ENCODE peak calls at places on chromosomes 5 and 9, in eight cellular contexts. One of them, this sample, is unnamed.

GRCh38 chr5:123154857-123155467 is 65.9 kb downstream of the PRDM6 start:
- DNase-seq in IMR-90: no peak
- DNase-seq in sigmoid colon: peak; percentile 69
- DNase-seq in brain microvascular endothelial cell: no peak
- DNase-seq in cardiac fibroblast: peak; percentile 14
- DNase-seq in fibroblast of lung: peak; percentile 73
- DNase-seq in kidney epithelial cell: no peak
- DNase-seq in mucosa of descending colon: no peak
- DNase-seq in this sample: no peak

GRCh38 chr5:32109236-32109635 is 64.9 kb downstream of the GOLPH3 start:
- DNase-seq in IMR-90: peak; percentile 20
- DNase-seq in sigmoid colon: no peak
- DNase-seq in brain microvascular endothelial cell: peak; percentile 52
- DNase-seq in cardiac fibroblast: peak; percentile 16
- DNase-seq in fibroblast of lung: peak; percentile 14
- DNase-seq in kidney epithelial cell: no peak
- DNase-seq in mucosa of descending colon: no peak
- DNase-seq in this sample: peak; percentile 36

GRCh38 chr9:134187110-134187531 is 22.8 kb upstream of the RNU6ATAC start:
- DNase-seq in IMR-90: no peak
- DNase-seq in sigmoid colon: peak; percentile 54
- DNase-seq in brain microvascular endothelial cell: no peak
- DNase-seq in cardiac fibroblast: no peak
- DNase-seq in fibroblast of lung: no peak
- DNase-seq in kidney epithelial cell: no peak
- DNase-seq in mucosa of descending colon: peak; percentile 20
- DNase-seq in this sample: no peak

GRCh38 chr9:70902705-70903131 is 218.7 kb downstream of the TRPM3 start:
- DNase-seq in IMR-90: peak; percentile 96
- DNase-seq in sigmoid colon: no peak
- DNase-seq in brain microvascular endothelial cell: peak; percentile 97
- DNase-seq in cardiac fibroblast: peak; percentile 93
- DNase-seq in fibroblast of lung: peak; percentile 92
- DNase-seq in kidney epithelial cell: peak; percentile 99
- DNase-seq in mucosa of descending colon: no peak
- DNase-seq in this sample: peak; percentile 97

GRCh38 chr9:109542922-109543321 is 44.8 kb upstream of the PTPN3 start:
- DNase-seq in IMR-90: no peak
- DNase-seq in sigmoid colon: no peak
- DNase-seq in brain microvascular endothelial cell: no peak
- DNase-seq in cardiac fibroblast: no peak
- DNase-seq in fibroblast of lung: peak; percentile 14
- DNase-seq in kidney epithelial cell: no peak
- DNase-seq in mucosa of descending colon: no peak
- DNase-seq in this sample: peak; percentile 9

GRCh38 chr5:74149395-74149794 is 491.1 kb downstream of the ENC1 start:
- DNase-seq in IMR-90: peak; percentile 91
- DNase-seq in sigmoid colon: peak; percentile 72
- DNase-seq in brain microvascular endothelial cell: peak; percentile 31
- DNase-seq in cardiac fibroblast: no peak
- DNase-seq in fibroblast of lung: peak; percentile 70
- DNase-seq in kidney epithelial cell: no peak
- DNase-seq in mucosa of descending colon: no peak
- DNase-seq in this sample: peak; percentile 88

GRCh38 chr9:132288956-132289355 is 65.8 kb downstream of the SETX start:
- DNase-seq in IMR-90: peak; percentile 35
- DNase-seq in sigmoid colon: no peak
- DNase-seq in brain microvascular endothelial cell: peak; percentile 18
- DNase-seq in cardiac fibroblast: peak; percentile 17
- DNase-seq in fibroblast of lung: peak; percentile 47
- DNase-seq in kidney epithelial cell: no peak
- DNase-seq in mucosa of descending colon: no peak
- DNase-seq in this sample: no peak

GRCh38 chr9:112097712-112098688 is 77.1 kb downstream of the SUSD1 start:
- DNase-seq in IMR-90: peak; percentile 77
- DNase-seq in sigmoid colon: no peak
- DNase-seq in brain microvascular endothelial cell: peak; percentile 63
- DNase-seq in cardiac fibroblast: peak; percentile 87
- DNase-seq in fibroblast of lung: peak; percentile 81
- DNase-seq in kidney epithelial cell: no peak
- DNase-seq in mucosa of descending colon: peak; percentile 54
- DNase-seq in this sample: peak; percentile 86

GRCh38 chr9:89153618-89154017 is 25.0 kb downstream of the SHC3 start:
- DNase-seq in IMR-90: peak; percentile 94
- DNase-seq in sigmoid colon: no peak
- DNase-seq in brain microvascular endothelial cell: peak; percentile 89
- DNase-seq in cardiac fibroblast: peak; percentile 64
- DNase-seq in fibroblast of lung: peak; percentile 64
- DNase-seq in kidney epithelial cell: peak; percentile 73
- DNase-seq in mucosa of descending colon: no peak
- DNase-seq in this sample: peak; percentile 80

GRCh38 chr9:125039544-125039943 is 98.7 kb upstream of the GOLGA1 start:
- DNase-seq in IMR-90: no peak
- DNase-seq in sigmoid colon: no peak
- DNase-seq in brain microvascular endothelial cell: no peak
- DNase-seq in cardiac fibroblast: no peak
- DNase-seq in fibroblast of lung: no peak
- DNase-seq in kidney epithelial cell: no peak
- DNase-seq in mucosa of descending colon: no peak
- DNase-seq in this sample: no peak

GRCh38 chr5:11319851-11320580 is 559.0 kb upstream of the DAP start:
- DNase-seq in IMR-90: peak; percentile 12
- DNase-seq in sigmoid colon: no peak
- DNase-seq in brain microvascular endothelial cell: no peak
- DNase-seq in cardiac fibroblast: no peak
- DNase-seq in fibroblast of lung: peak; percentile 1
- DNase-seq in kidney epithelial cell: no peak
- DNase-seq in mucosa of descending colon: no peak
- DNase-seq in this sample: no peak

GRCh38 chr9:112104401-112104800 is 70.7 kb downstream of the SUSD1 start:
- DNase-seq in IMR-90: no peak
- DNase-seq in sigmoid colon: no peak
- DNase-seq in brain microvascular endothelial cell: no peak
- DNase-seq in cardiac fibroblast: no peak
- DNase-seq in fibroblast of lung: no peak
- DNase-seq in kidney epithelial cell: no peak
- DNase-seq in mucosa of descending colon: no peak
- DNase-seq in this sample: no peak

GRCh38 chr5:179212870-179213269 is 132.4 kb downstream of the ADAMTS2 start:
- DNase-seq in IMR-90: no peak
- DNase-seq in sigmoid colon: no peak
- DNase-seq in brain microvascular endothelial cell: no peak
- DNase-seq in cardiac fibroblast: no peak
- DNase-seq in fibroblast of lung: peak; percentile 22
- DNase-seq in kidney epithelial cell: no peak
- DNase-seq in mucosa of descending colon: no peak
- DNase-seq in this sample: peak; percentile 36

GRCh38 chr9:3960661-3961144 is 339.2 kb downstream of the GLIS3 start:
- DNase-seq in IMR-90: peak; percentile 75
- DNase-seq in sigmoid colon: no peak
- DNase-seq in brain microvascular endothelial cell: peak; percentile 38
- DNase-seq in cardiac fibroblast: peak; percentile 27
- DNase-seq in fibroblast of lung: peak; percentile 77
- DNase-seq in kidney epithelial cell: peak; percentile 18
- DNase-seq in mucosa of descending colon: no peak
- DNase-seq in this sample: no peak

GRCh38 chr9:38133595-38133994 is 64.6 kb upstream of the SHB start:
- DNase-seq in IMR-90: no peak
- DNase-seq in sigmoid colon: no peak
- DNase-seq in brain microvascular endothelial cell: no peak
- DNase-seq in cardiac fibroblast: no peak
- DNase-seq in fibroblast of lung: no peak
- DNase-seq in kidney epithelial cell: no peak
- DNase-seq in mucosa of descending colon: no peak
- DNase-seq in this sample: no peak

GRCh38 chr9:136093995-136094881 is 851 bp downstream of the NACC2 start:
- DNase-seq in IMR-90: peak; percentile 31
- DNase-seq in sigmoid colon: peak; percentile 96
- DNase-seq in brain microvascular endothelial cell: peak; percentile 41
- DNase-seq in cardiac fibroblast: peak; percentile 62
- DNase-seq in fibroblast of lung: peak; percentile 51
- DNase-seq in kidney epithelial cell: no peak
- DNase-seq in mucosa of descending colon: peak; percentile 77
- DNase-seq in this sample: peak; percentile 54

DNA sequence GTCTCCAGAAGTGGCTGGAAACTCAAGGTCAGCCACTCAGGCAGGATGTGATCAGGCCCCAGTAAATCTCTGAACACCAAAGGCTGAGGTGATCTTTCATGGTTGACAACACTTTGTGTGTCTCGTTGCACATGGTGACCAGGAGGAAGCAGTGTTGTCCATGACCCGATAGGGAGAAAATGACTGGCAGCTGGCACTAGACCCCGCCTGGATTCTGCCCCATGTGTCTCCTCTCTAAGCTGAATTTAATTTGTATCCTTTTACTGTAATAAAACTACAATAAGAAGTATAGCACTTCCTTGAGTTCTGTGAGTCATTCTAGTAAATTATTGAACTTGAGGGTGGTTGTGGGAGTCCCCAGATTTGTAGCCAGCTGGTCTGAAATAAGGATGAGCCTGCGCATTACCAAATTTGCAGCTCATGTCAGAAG is 55.7 kb downstream of the TMEM215 start:
- DNase-seq in IMR-90: no peak
- DNase-seq in sigmoid colon: no peak
- DNase-seq in brain microvascular endothelial cell: no peak
- DNase-seq in cardiac fibroblast: no peak
- DNase-seq in fibroblast of lung: no peak
- DNase-seq in kidney epithelial cell: peak; percentile 26
- DNase-seq in mucosa of descending colon: peak; percentile 33
- DNase-seq in this sample: no peak
- TF ChIP-seq CTCF in IMR-90: no peak
- TF ChIP-seq CTCF in sigmoid colon: no peak
- TF ChIP-seq CTCF in brain microvascular endothelial cell: no peak
- TF ChIP-seq CTCF in cardiac fibroblast: no peak
- TF ChIP-seq CTCF in fibroblast of lung: no peak
- TF ChIP-seq CTCF in kidney epithelial cell: no peak
- TF ChIP-seq CTCF in mucosa of descending colon: no peak
- TF ChIP-seq CTCF in this sample: no peak

GRCh38 chr5:144275329-144275728 is 104.7 kb downstream of the KCTD16 start:
- DNase-seq in IMR-90: no peak
- DNase-seq in sigmoid colon: no peak
- DNase-seq in brain microvascular endothelial cell: no peak
- DNase-seq in cardiac fibroblast: no peak
- DNase-seq in fibroblast of lung: no peak
- DNase-seq in kidney epithelial cell: no peak
- DNase-seq in mucosa of descending colon: no peak
- DNase-seq in this sample: no peak

GRCh38 chr5:144281784-144282183 is 111.1 kb downstream of the KCTD16 start:
- DNase-seq in IMR-90: no peak
- DNase-seq in sigmoid colon: no peak
- DNase-seq in brain microvascular endothelial cell: no peak
- DNase-seq in cardiac fibroblast: no peak
- DNase-seq in fibroblast of lung: no peak
- DNase-seq in kidney epithelial cell: no peak
- DNase-seq in mucosa of descending colon: no peak
- DNase-seq in this sample: no peak

GRCh38 chr5:144273232-144274027 is 102.8 kb downstream of the KCTD16 start:
- DNase-seq in IMR-90: no peak
- DNase-seq in sigmoid colon: no peak
- DNase-seq in brain microvascular endothelial cell: no peak
- DNase-seq in cardiac fibroblast: no peak
- DNase-seq in fibroblast of lung: peak; percentile 1
- DNase-seq in kidney epithelial cell: no peak
- DNase-seq in mucosa of descending colon: no peak
- DNase-seq in this sample: no peak

GRCh38 chr5:144276034-144276822 is 105.6 kb downstream of the KCTD16 start:
- DNase-seq in IMR-90: peak; percentile 6
- DNase-seq in sigmoid colon: no peak
- DNase-seq in brain microvascular endothelial cell: no peak
- DNase-seq in cardiac fibroblast: no peak
- DNase-seq in fibroblast of lung: peak; percentile 29
- DNase-seq in kidney epithelial cell: no peak
- DNase-seq in mucosa of descending colon: no peak
- DNase-seq in this sample: peak; percentile 7
- H3K4me3 ChIP-seq in IMR-90: no peak overlapping the region
- H3K4me3 ChIP-seq in sigmoid colon: no peak overlapping the region
- H3K4me3 ChIP-seq in brain microvascular endothelial cell: no peak overlapping the region
- H3K4me3 ChIP-seq in cardiac fibroblast: no peak overlapping the region
- H3K4me3 ChIP-seq in fibroblast of lung: no peak overlapping the region
- H3K4me3 ChIP-seq in kidney epithelial cell: no peak overlapping the region
- H3K4me3 ChIP-seq in mucosa of descending colon: no peak overlapping the region
- H3K4me3 ChIP-seq in this sample: no peak overlapping the region

GRCh38 chr5:137218471-137218870 is 280.7 kb downstream of the SPOCK1 start:
- DNase-seq in IMR-90: peak; percentile 52
- DNase-seq in sigmoid colon: no peak
- DNase-seq in brain microvascular endothelial cell: no peak
- DNase-seq in cardiac fibroblast: peak; percentile 40
- DNase-seq in fibroblast of lung: no peak
- DNase-seq in kidney epithelial cell: peak; percentile 41
- DNase-seq in mucosa of descending colon: no peak
- DNase-seq in this sample: peak; percentile 51
- TF ChIP-seq CTCF in IMR-90: no peak
- TF ChIP-seq CTCF in sigmoid colon: no peak
- TF ChIP-seq CTCF in brain microvascular endothelial cell: no peak
- TF ChIP-seq CTCF in cardiac fibroblast: no peak
- TF ChIP-seq CTCF in fibroblast of lung: no peak
- TF ChIP-seq CTCF in kidney epithelial cell: no peak
- TF ChIP-seq CTCF in mucosa of descending colon: no peak
- TF ChIP-seq CTCF in this sample: no peak

GRCh38 chr9:35562895-35563746 is 41.9 kb upstream of the TESK1 start:
- DNase-seq in IMR-90: no peak
- DNase-seq in sigmoid colon: no peak
- DNase-seq in brain microvascular endothelial cell: no peak
- DNase-seq in cardiac fibroblast: no peak
- DNase-seq in fibroblast of lung: no peak
- DNase-seq in kidney epithelial cell: no peak
- DNase-seq in mucosa of descending colon: no peak
- DNase-seq in this sample: no peak

GRCh38 chr9:35566417-35566816 is 38.6 kb upstream of the TESK1 start:
- DNase-seq in IMR-90: no peak
- DNase-seq in sigmoid colon: no peak
- DNase-seq in brain microvascular endothelial cell: peak; percentile 40
- DNase-seq in cardiac fibroblast: peak; percentile 30
- DNase-seq in fibroblast of lung: no peak
- DNase-seq in kidney epithelial cell: no peak
- DNase-seq in mucosa of descending colon: no peak
- DNase-seq in this sample: no peak

GRCh38 chr9:35561468-35562261 is 43.4 kb upstream of the TESK1 start:
- DNase-seq in IMR-90: no peak
- DNase-seq in sigmoid colon: no peak
- DNase-seq in brain microvascular endothelial cell: no peak
- DNase-seq in cardiac fibroblast: no peak
- DNase-seq in fibroblast of lung: no peak
- DNase-seq in kidney epithelial cell: no peak
- DNase-seq in mucosa of descending colon: no peak
- DNase-seq in this sample: no peak

GRCh38 chr9:35564658-35565061 is 40.4 kb upstream of the TESK1 start:
- DNase-seq in IMR-90: no peak
- DNase-seq in sigmoid colon: no peak
- DNase-seq in brain microvascular endothelial cell: no peak
- DNase-seq in cardiac fibroblast: no peak
- DNase-seq in fibroblast of lung: no peak
- DNase-seq in kidney epithelial cell: no peak
- DNase-seq in mucosa of descending colon: no peak
- DNase-seq in this sample: no peak

DNA sequence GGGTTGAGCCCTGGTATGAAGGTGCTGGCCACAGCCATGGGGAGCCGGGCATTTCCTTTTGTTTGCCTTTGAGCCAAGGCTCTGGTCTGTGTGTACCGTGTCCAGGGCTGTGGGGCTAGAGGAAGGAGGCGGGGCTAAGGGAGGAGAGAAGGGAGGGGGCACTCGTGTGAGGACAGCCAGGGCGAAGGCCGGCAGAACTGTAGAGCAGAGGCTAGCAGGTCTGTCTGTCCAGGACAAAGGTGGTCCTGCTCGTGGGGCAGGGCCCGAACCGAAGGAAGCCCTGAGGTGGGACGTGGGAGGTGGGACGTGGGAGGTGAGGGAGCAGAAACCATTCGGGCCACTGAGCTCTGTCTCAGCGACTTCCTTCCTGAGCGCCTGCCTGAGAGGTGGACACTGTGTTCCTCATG is 41.3 kb upstream of the TESK1 start:
- DNase-seq in IMR-90: no peak
- DNase-seq in sigmoid colon: peak; percentile 83
- DNase-seq in brain microvascular endothelial cell: no peak
- DNase-seq in cardiac fibroblast: peak; percentile 33
- DNase-seq in fibroblast of lung: no peak
- DNase-seq in kidney epithelial cell: no peak
- DNase-seq in mucosa of descending colon: no peak
- DNase-seq in this sample: no peak
- H3K4me3 ChIP-seq in IMR-90: no peak overlapping the region
- H3K4me3 ChIP-seq in sigmoid colon: peak overlapping the region; percentile 24
- H3K4me3 ChIP-seq in brain microvascular endothelial cell: no peak overlapping the region
- H3K4me3 ChIP-seq in cardiac fibroblast: no peak overlapping the region
- H3K4me3 ChIP-seq in fibroblast of lung: no peak overlapping the region
- H3K4me3 ChIP-seq in kidney epithelial cell: no peak overlapping the region
- H3K4me3 ChIP-seq in mucosa of descending colon: no peak overlapping the region
- H3K4me3 ChIP-seq in this sample: no peak overlapping the region

This sample was measured in fibroblast of pulmonary artery.